ENCODE peak calls at places on chromosomes 12 and 14, in seven cellular contexts. U, Y, B, M, D, L and P are unnamed samples.

GRCh38 chr14:55133416-55133815 is 4.4 kb downstream of the LGALS3 start:
- DNase-seq in U (no peak), Y (peak), B (peak), M (peak), D (peak), L (peak), P (no peak)

GRCh38 chr12:6697584-6698351 is 2.8 kb downstream of the PIANP start:
- DNase-seq in U (peak), Y (peak), B (peak), M (peak), D (peak), L (peak), P (no peak)

GRCh38 chr12:128976120-128976519 is 122.8 kb downstream of the GLT1D1 start:
- DNase-seq in U (peak), Y (peak), B (peak), M (no peak), D (no peak), L (peak), P (no peak)

GRCh38 chr12:78473136-78473535 is 391.4 kb upstream of the SYT1 start:
- DNase-seq in U (no peak), Y (peak), B (no peak), M (no peak), D (peak), L (no peak), P (no peak)

GRCh38 chr12:130713581-130713991 is 2.5 kb downstream of the RIMBP2 start:
- DNase-seq in U (no peak), Y (no peak), B (no peak), M (no peak), D (peak), L (no peak), P (no peak)

GRCh38 chr12:133130808-133131128 is 341 bp downstream of the ZNF10 start:
- DNase-seq in U (no peak), Y (peak), B (no peak), M (no peak), D (peak), L (no peak), P (no peak)

GRCh38 chr12:101019193-101019592 is 190.8 kb downstream of the SLC5A8 start:
- DNase-seq in U (no peak), Y (no peak), B (no peak), M (no peak), D (no peak), L (no peak), P (no peak)

GRCh38 chr12:111368291-111368683 is 608 bp downstream of the PHETA1 start:
- DNase-seq in U (no peak), Y (peak), B (peak), M (no peak), D (peak), L (no peak), P (no peak)

GRCh38 chr12:11500222-11500860 is 105.0 kb upstream of the PRB2 start:
- DNase-seq in U (peak), Y (peak), B (peak), M (no peak), D (peak), L (peak), P (peak)

GRCh38 chr12:28961948-28962384 is 187.1 kb upstream of the FAR2 start:
- DNase-seq in U (no peak), Y (no peak), B (no peak), M (no peak), D (no peak), L (no peak), P (peak)

GRCh38 chr14:23182372-23183014 is 967 bp downstream of the SLC7A8 start:
- DNase-seq in U (peak), Y (peak), B (peak), M (peak), D (peak), L (peak), P (peak)

GRCh38 chr12:70398862-70399261 is 32.8 kb downstream of the KCNMB4 start:
- DNase-seq in U (no peak), Y (no peak), B (no peak), M (no peak), D (no peak), L (no peak), P (no peak)

GRCh38 chr12:5166976-5167375 is 123.3 kb downstream of the KCNA5 start:
- DNase-seq in U (no peak), Y (peak), B (no peak), M (no peak), D (peak), L (no peak), P (no peak)

GRCh38 chr14:21044106-21044618 is 2.0 kb downstream of the RNASE7 start:
- DNase-seq in U (no peak), Y (no peak), B (no peak), M (no peak), D (no peak), L (no peak), P (no peak)

GRCh38 chr14:45227566-45227965 is 25.4 kb downstream of the MIS18BP1 start:
- DNase-seq in U (no peak), Y (no peak), B (no peak), M (no peak), D (peak), L (no peak), P (no peak)

GRCh38 chr14:25237845-25238244 is 187.9 kb upstream of the STXBP6 start:
- DNase-seq in U (peak), Y (peak), B (peak), M (no peak), D (peak), L (peak), P (no peak)

GRCh38 chr12:64042901-64043300 is 179.2 kb downstream of the KICS2 start:
- DNase-seq in U (no peak), Y (no peak), B (no peak), M (no peak), D (peak), L (no peak), P (no peak)

GRCh38 chr12:24822121-24822899 is 126.6 kb downstream of the BCAT1 start:
- DNase-seq in U (no peak), Y (no peak), B (no peak), M (no peak), D (peak), L (no peak), P (no peak)

GRCh38 chr12:40145896-40146295 is 40.0 kb upstream of the SLC2A13 start:
- DNase-seq in U (no peak), Y (no peak), B (peak), M (no peak), D (peak), L (peak), P (no peak)

GRCh38 chr14:59321184-59321952 is 132.9 kb downstream of the DAAM1 start:
- DNase-seq in U (no peak), Y (no peak), B (no peak), M (no peak), D (peak), L (no peak), P (no peak)

GRCh38 chr14:61296707-61297502 is 15.8 kb upstream of the TMEM30B start:
- DNase-seq in U (peak), Y (peak), B (no peak), M (peak), D (peak), L (peak), P (no peak)

GRCh38 chr14:102086346-102086971 is 385 bp downstream of the HSP90AA1 start:
- DNase-seq in U (peak), Y (peak), B (no peak), M (no peak), D (peak), L (peak), P (peak)

GRCh38 chr12:109510196-109510595 is 32.8 kb downstream of the UBE3B start:
- DNase-seq in U (no peak), Y (no peak), B (no peak), M (no peak), D (no peak), L (no peak), P (no peak)

DNA sequence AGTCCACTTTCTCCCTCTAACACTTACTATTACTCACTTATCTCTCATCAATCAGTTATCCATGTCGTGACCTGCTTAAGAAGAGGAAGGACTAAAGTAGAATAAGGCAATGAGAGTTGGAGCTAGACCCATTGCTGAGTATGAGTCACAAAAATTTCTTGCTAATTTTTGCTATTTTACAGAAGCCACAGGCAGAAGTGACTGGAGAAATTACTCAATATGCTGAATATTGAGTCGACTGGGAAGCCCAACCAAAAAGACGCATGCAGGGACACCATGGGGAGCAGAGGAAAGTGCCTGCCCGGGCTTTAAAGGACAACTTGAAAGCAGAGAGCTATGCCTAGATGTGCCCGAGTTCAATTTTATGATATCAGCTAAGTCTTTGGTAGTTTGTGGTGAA is 115.4 kb upstream of the FOXG1 start:
- DNase-seq in U (no peak), Y (no peak), B (no peak), M (no peak), D (peak), L (peak), P (no peak)
- H2AFZ ChIP-seq in U (no peak), Y (no peak), B (no peak), M (no peak), D (no peak), L (no peak), P (no peak)

GRCh38 chr12:47249082-47249481 is 169.3 kb upstream of the AMIGO2 start:
- DNase-seq in U (no peak), Y (no peak), B (no peak), M (no peak), D (no peak), L (no peak), P (no peak)

GRCh38 chr12:47245623-47246022 is 165.9 kb upstream of the AMIGO2 start:
- DNase-seq in U (no peak), Y (no peak), B (no peak), M (no peak), D (no peak), L (no peak), P (no peak)

GRCh38 chr12:47242426-47242825 is 162.7 kb upstream of the AMIGO2 start:
- DNase-seq in U (no peak), Y (no peak), B (no peak), M (no peak), D (no peak), L (no peak), P (no peak)

GRCh38 chr12:47247418-47247817 is 167.7 kb upstream of the AMIGO2 start:
- DNase-seq in U (no peak), Y (no peak), B (no peak), M (no peak), D (no peak), L (no peak), P (no peak)

DNA sequence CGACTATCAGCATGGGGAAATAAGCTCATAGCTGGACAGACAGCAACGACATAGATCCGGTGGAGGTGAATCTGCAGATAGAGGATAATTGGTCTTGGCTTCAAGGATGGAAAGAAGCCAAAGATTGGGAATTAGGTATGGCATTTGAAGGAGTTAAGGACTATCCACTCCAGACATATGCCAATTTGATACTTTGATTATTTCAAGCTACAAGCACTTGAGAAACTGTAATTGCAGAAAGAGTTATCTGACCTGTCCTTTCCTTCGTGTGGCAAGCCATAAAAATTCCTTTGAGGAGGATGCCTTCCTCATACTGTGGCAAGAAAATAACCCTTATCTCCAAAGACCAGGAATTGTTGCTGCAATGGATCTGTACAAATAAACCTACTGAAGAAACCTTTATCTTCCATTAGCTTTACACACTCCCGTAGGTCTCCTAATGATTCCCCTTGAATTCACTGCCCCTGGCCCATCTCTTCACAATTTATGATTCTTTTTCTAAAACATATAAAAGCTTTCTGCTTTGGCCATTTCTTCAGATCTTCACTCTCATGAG is 165.0 kb upstream of the AMIGO2 start:
- DNase-seq in U (no peak), Y (no peak), B (no peak), M (no peak), D (no peak), L (no peak), P (no peak)
- TF ChIP-seq EZH2phosphoT487 in U (no peak), Y (no peak), B (no peak), M (no peak), D (no peak), L (no peak), P (no peak)

GRCh38 chr12:105825141-105825540 is 313.6 kb downstream of the NUAK1 start:
- DNase-seq in U (no peak), Y (no peak), B (no peak), M (no peak), D (no peak), L (no peak), P (no peak)
- H2AFZ ChIP-seq in U (no peak), Y (no peak), B (no peak), M (no peak), D (no peak), L (peak), P (no peak)

GRCh38 chr12:1618489-1618888 is 10.5 kb upstream of the WNT5B start:
- DNase-seq in U (no peak), Y (no peak), B (no peak), M (no peak), D (no peak), L (no peak), P (no peak)
- TF ChIP-seq EZH2phosphoT487 in U (no peak), Y (no peak), B (no peak), M (no peak), D (no peak), L (no peak), P (no peak)

DNA sequence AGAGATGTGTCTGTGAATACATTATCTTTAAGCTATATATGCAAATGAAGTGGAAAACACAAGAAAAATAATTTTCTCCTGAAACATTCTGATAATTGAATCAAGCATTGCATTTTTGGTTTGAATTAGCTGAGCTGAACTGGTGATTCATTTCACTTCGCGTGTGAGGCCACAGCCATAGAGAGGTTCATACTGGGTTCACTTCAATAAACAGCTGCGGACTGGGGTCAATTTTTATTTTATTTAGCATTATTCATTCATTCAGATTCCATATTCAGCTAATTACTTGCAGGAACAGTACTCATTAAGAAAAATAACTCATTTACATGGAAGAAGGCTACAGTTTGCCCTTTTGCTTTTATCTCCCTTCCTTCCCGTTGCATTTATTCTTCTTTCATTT is 195.2 kb upstream of the LRIG3 start:
- DNase-seq in U (no peak), Y (no peak), B (no peak), M (no peak), D (peak), L (no peak), P (no peak)
- H2AFZ ChIP-seq in U (no peak), Y (no peak), B (peak), M (no peak), D (peak), L (no peak), P (no peak)